ENCODE peak calls at places on chromosomes 5 and 9, in ten cellular contexts. Z, W, Q, A, D, H, V, S, I and J are unnamed samples.

GRCh38 chr5:2549354-2549753 is 202.1 kb downstream of the IRX2 start:
- DNase-seq in Z (no peak), W (no peak), Q (no peak), A (no peak), D (no peak), H (no peak), V (no peak), S (no peak), I (no peak), J (no peak)

GRCh38 chr5:174553556-174553955 is 170.8 kb upstream of the MSX2 start:
- DNase-seq in Z (no peak), W (peak; percentile 63), Q (no peak), A (no peak), D (no peak), H (no peak), V (no peak), S (no peak), I (no peak), J (no peak)

GRCh38 chr9:114633452-114634089 is 22.5 kb downstream of the TMEM268 start:
- DNase-seq in Z (no peak), W (no peak), Q (no peak), A (no peak), D (no peak), H (no peak), V (no peak), S (no peak), I (no peak), J (no peak)

GRCh38 chr5:154401931-154402330 is 43.9 kb upstream of the SAP30L start:
- DNase-seq in Z (no peak), W (peak; percentile 77), Q (no peak), A (no peak), D (no peak), H (no peak), V (no peak), S (no peak), I (no peak), J (peak; percentile 58)

GRCh38 chr5:122845253-122846050 is at the start of gene SNX24:
- DNase-seq in Z (peak; percentile 73), W (peak; percentile 96), Q (peak; percentile 87), A (peak; percentile 89), D (peak; percentile 91), H (peak; percentile 81), V (peak; percentile 86), S (peak; percentile 56), I (peak; percentile 34), J (peak; percentile 94)

GRCh38 chr5:132999246-132999645 is 27.1 kb downstream of the ZCCHC10 start:
- DNase-seq in Z (no peak), W (no peak), Q (no peak), A (no peak), D (no peak), H (no peak), V (no peak), S (peak; percentile 10), I (no peak), J (no peak)

GRCh38 chr5:65334077-65334476 is 147.6 kb downstream of the ADAMTS6 start:
- DNase-seq in Z (no peak), W (no peak), Q (peak; percentile 80), A (peak; percentile 28), D (peak; percentile 16), H (no peak), V (peak; percentile 29), S (no peak), I (no peak), J (no peak)

GRCh38 chr5:97009212-97009898 is 73.5 kb downstream of the LNPEP start:
- DNase-seq in Z (no peak), W (no peak), Q (no peak), A (no peak), D (no peak), H (no peak), V (no peak), S (no peak), I (no peak), J (no peak)

GRCh38 chr5:170700503-170700902 is 83.0 kb upstream of the GABRP start:
- DNase-seq in Z (no peak), W (no peak), Q (no peak), A (no peak), D (no peak), H (no peak), V (no peak), S (no peak), I (no peak), J (no peak)

GRCh38 chr5:107063511-107063910 is 607.2 kb downstream of the EFNA5 start:
- DNase-seq in Z (no peak), W (no peak), Q (no peak), A (no peak), D (no peak), H (no peak), V (no peak), S (peak; percentile 10), I (no peak), J (no peak)

GRCh38 chr5:54832846-54833245 is 152.5 kb downstream of the ESM1 start:
- DNase-seq in Z (no peak), W (no peak), Q (no peak), A (no peak), D (peak; percentile 10), H (no peak), V (no peak), S (peak; percentile 53), I (no peak), J (peak; percentile 84)

GRCh38 chr9:95736370-95736769 is 139.1 kb upstream of the ERCC6L2 start:
- DNase-seq in Z (no peak), W (peak; percentile 57), Q (no peak), A (no peak), D (no peak), H (peak; percentile 13), V (no peak), S (no peak), I (no peak), J (no peak)

GRCh38 chr5:151024440-151024839 is 4.0 kb downstream of the GPX3 start:
- DNase-seq in Z (no peak), W (no peak), Q (no peak), A (no peak), D (no peak), H (no peak), V (no peak), S (no peak), I (no peak), J (no peak)

DNA sequence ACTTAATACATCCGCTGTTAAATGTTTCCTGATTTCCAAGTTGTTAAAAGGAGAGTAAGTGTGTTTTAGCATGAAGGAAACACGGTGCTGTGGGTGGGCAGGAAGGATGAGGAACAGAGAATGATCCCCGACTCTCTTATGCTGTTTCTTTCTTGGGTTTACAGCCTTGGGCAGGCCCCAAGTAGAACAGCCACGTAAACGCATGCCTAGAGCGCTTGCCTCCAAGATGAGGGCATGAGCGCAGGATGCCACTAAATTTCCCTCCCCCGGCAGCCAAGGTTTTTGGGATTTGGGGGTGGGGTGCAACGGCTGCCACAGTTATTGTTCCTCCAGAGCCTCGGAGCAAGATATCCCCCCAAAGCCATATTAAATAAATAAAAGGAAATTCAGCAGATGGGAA is 10.1 kb upstream of the DELE1 start:
- DNase-seq in Z (no peak), W (peak; percentile 78), Q (no peak), A (no peak), D (no peak), H (no peak), V (no peak), S (no peak), I (no peak), J (no peak)
- H3K4me3 ChIP-seq in Z (no peak overlapping the region), W (no peak overlapping the region), Q (no peak overlapping the region), A (peak overlapping the region; percentile 49), D (peak overlapping the region; percentile 31), H (no peak overlapping the region), V (peak overlapping the region; percentile 44), S (no peak overlapping the region), I (no peak overlapping the region), J (no peak overlapping the region)

DNA sequence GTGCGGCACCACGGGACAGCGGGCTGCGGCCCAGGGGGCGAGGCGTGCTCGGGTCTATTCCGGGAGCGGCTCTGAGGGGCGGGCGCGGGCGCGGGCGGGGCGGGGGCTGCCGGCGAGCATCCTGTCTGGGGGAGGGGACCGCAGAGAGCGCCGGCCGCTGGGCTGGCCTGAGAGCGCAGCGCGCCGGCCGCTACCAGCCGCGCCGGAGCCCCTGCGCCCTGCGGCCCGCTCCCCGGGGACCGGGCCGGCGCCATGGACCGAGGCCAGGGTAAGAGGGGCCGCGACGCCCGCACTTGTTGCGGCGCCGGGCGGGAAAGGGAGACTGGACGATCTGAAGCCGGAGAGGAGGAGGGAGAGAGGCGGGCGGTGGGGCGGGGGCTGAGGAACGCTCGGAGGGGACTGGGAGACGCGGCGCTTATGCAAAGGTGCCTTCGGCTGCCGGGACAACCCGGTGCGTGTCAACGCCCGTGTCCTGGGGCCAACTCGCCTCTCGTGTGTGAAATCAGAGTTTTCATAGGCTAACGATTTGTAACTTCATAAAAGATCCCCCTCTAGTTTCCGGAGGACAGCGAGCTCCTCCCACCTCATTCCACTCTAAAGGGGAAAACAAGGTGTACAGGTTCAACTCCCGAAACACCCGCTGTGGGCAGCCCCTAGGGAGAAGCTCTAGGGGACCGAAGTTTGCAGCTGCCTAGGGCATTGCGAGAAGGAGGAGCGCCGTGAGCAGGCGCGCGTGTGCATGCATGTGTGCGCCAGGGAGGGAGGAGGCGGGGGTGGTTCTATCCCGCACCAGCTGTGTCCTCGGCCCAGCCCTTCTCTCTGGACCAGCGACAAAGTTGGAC is at the start of gene AFAP1L1:
- DNase-seq in Z (peak; percentile 63), W (peak; percentile 95), Q (peak; percentile 61), A (peak; percentile 88), D (peak; percentile 48), H (peak; percentile 57), V (peak; percentile 29), S (peak; percentile 46), I (peak; percentile 23), J (peak; percentile 80)
- TF ChIP-seq POLR2A in Z (peak; percentile 51), W (no peak), Q (no peak), A (peak; percentile 14), D (no peak), H (peak; percentile 22), V (no peak), S (no peak), I (no peak), J (no peak)

DNA sequence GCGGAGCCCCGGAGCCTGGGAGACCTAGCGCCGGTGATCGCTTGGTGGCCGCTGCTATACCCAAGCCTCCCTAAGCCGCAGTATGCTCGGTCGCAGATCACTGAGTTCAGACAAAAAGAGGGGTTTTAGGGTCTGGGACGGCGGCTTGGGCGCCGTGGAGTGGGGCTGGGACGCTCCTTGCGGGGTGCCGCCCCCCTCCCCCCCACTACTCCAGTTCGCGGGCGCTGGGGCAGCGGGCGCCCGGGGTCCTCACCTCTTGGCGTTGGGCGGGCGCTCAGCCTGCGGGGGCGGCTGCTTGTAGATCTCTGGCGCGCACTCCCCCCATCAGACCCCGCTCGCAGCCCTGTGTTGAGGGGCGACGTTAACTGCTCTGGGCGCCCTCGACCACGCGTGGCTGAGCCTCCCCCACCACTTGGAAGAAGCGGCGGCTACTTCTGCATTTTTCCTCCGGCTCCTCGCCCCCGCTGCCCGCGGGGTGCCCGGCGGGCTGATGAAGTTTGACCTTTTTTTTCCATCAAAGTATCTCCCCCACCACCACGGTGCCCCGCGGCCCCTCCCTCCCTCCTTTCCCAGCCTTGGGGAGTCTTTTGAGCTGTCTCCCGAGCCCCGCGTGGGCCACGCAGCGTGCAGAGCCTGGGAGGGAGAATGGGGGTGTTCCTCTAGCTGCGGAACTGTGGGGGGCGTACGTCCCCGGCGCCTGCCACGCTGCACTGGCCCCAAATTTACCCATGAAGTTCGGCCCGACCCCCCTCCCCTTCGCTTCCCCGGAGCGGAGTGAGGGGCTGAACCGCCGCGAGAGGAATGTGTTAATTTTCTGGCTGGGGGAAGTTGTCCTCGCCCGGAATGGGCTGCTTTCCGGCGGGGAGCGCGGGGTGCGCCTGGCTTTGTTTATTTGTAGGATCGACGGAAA is 1.2 kb downstream of the CXXC5 start:
- DNase-seq in Z (peak; percentile 29), W (no peak), Q (peak; percentile 53), A (peak; percentile 47), D (peak; percentile 32), H (no peak), V (no peak), S (no peak), I (no peak), J (peak; percentile 88)
- H3K4me3 ChIP-seq in Z (peak overlapping the region; percentile 72), W (peak overlapping the region; percentile 64), Q (peak overlapping the region; percentile 95), A (peak overlapping the region; percentile 98), D (peak overlapping the region; percentile 91), H (peak overlapping the region; percentile 98), V (peak overlapping the region; percentile 80), S (peak overlapping the region; percentile 90), I (peak overlapping the region; percentile 84), J (peak overlapping the region; percentile 93)

GRCh38 chr9:33165263-33166151 is 1.6 kb downstream of the B4GALT1 start:
- DNase-seq in Z (peak; percentile 80), W (peak; percentile 87), Q (peak; percentile 63), A (no peak), D (peak; percentile 71), H (peak; percentile 82), V (peak; percentile 61), S (peak; percentile 83), I (no peak), J (peak; percentile 78)
- TF ChIP-seq POLR2A in Z (no peak), W (no peak), Q (no peak), A (no peak), D (peak; percentile 56), H (no peak), V (no peak), S (no peak), I (no peak), J (peak; percentile 40)